ENCODE peak calls at places on chromosomes 2 and 18, in six cellular contexts. S is astrocyte of the spinal cord, Y is ovary, Z is NAMALWA, N is NCI-H1092 treated with DMSO at 0.1 percent for 48 hours, P is iPS-NIHi11. A is an unnamed sample.

GRCh38 chr2:16652296-16653082 is 13.1 kb downstream of the CYRIA start:
- DNase-seq in S (peak; percentile 90), Y (peak; percentile 72), Z (no peak), N (no peak), P (no peak), A (no peak)

GRCh38 chr18:74242451-74243096 is 49.2 kb downstream of the CYB5A start:
- DNase-seq in S (no peak), Y (no peak), Z (no peak), N (peak; percentile 30), P (peak; percentile 35), A (peak; percentile 26)

GRCh38 chr18:32582455-32582854 is 111.8 kb upstream of the GAREM1 start:
- DNase-seq in S (peak; percentile 23), Y (no peak), Z (no peak), N (no peak), P (no peak), A (no peak)

GRCh38 chr2:124309563-124310138 is 284.6 kb downstream of the CNTNAP5 start:
- DNase-seq in S (no peak), Y (no peak), Z (no peak), N (no peak), P (no peak), A (no peak)

GRCh38 chr2:96498023-96498431 is 7.1 kb downstream of the NEURL3 start:
- DNase-seq in S (no peak), Y (no peak), Z (no peak), N (peak; percentile 2), P (peak; percentile 25), A (no peak)

GRCh38 chr2:122236152-122236892 is 480.9 kb downstream of the TSN start:
- DNase-seq in S (no peak), Y (no peak), Z (no peak), N (no peak), P (peak; percentile 43), A (no peak)

GRCh38 chr2:128986867-128987268 is 668.2 kb upstream of the HS6ST1 start:
- DNase-seq in S (no peak), Y (no peak), Z (no peak), N (no peak), P (no peak), A (no peak)

GRCh38 chr2:75022516-75022915 is 64.1 kb downstream of the POLE4 start:
- DNase-seq in S (peak; percentile 33), Y (no peak), Z (no peak), N (no peak), P (no peak), A (no peak)

GRCh38 chr2:97724073-97724410 is 10.7 kb downstream of the ZAP70 start:
- DNase-seq in S (no peak), Y (peak; percentile 20), Z (no peak), N (no peak), P (no peak), A (no peak)

GRCh38 chr2:39593439-39594393 is 72.0 kb upstream of the TMEM178A start:
- DNase-seq in S (peak; percentile 83), Y (no peak), Z (peak; percentile 56), N (peak; percentile 15), P (peak; percentile 80), A (peak; percentile 63)

GRCh38 chr18:70288851-70289328 is at the start of gene SOCS6:
- DNase-seq in S (peak; percentile 58), Y (peak; percentile 74), Z (peak; percentile 67), N (peak; percentile 47), P (peak; percentile 88), A (no peak)

GRCh38 chr18:48732767-48733424 is 194.1 kb downstream of the CTIF start:
- DNase-seq in S (no peak), Y (no peak), Z (no peak), N (no peak), P (no peak), A (no peak)

GRCh38 chr2:120758181-120759048 is 22.7 kb downstream of the GLI2 start:
- DNase-seq in S (peak; percentile 66), Y (peak; percentile 90), Z (no peak), N (no peak), P (peak; percentile 62), A (peak; percentile 42)

GRCh38 chr2:130963849-130964793 is 127.4 kb downstream of the ARHGEF4 start:
- DNase-seq in S (no peak), Y (peak; percentile 62), Z (no peak), N (peak; percentile 10), P (peak; percentile 89), A (no peak)

GRCh38 chr2:64500549-64500948 is 23.6 kb upstream of the AFTPH start:
- DNase-seq in S (no peak), Y (no peak), Z (no peak), N (no peak), P (no peak), A (no peak)

GRCh38 chr2:74281576-74281975 is 61.6 kb downstream of the SLC4A5 start:
- DNase-seq in S (no peak), Y (no peak), Z (no peak), N (no peak), P (no peak), A (no peak)

GRCh38 chr2:84830095-84830494 is 50.8 kb downstream of the TRABD2A start:
- DNase-seq in S (no peak), Y (peak; percentile 89), Z (no peak), N (no peak), P (no peak), A (peak; percentile 43)

A was measured in globus pallidus.